ENCODE peak calls at places on chromosome 1, in ten cellular contexts. One of them, this sample, is unnamed.

GRCh38 chr1:216482620-216483019 is 59.4 kb upstream of the USH2A start:
- DNase-seq in ovary: no peak
- DNase-seq in A549: no peak
- DNase-seq in sigmoid colon: no peak
- DNase-seq in tibial nerve: no peak
- DNase-seq in K562: no peak
- DNase-seq in transverse colon: no peak
- DNase-seq in upper lobe of left lung: no peak
- DNase-seq in suprapubic skin: no peak
- DNase-seq in GM12878: no peak
- DNase-seq in this sample: no peak

GRCh38 chr1:160166459-160166858 is 15.1 kb downstream of the ATP1A4 start:
- DNase-seq in ovary: no peak
- DNase-seq in A549: no peak
- DNase-seq in sigmoid colon: no peak
- DNase-seq in tibial nerve: no peak
- DNase-seq in K562: no peak
- DNase-seq in transverse colon: no peak
- DNase-seq in upper lobe of left lung: no peak
- DNase-seq in suprapubic skin: no peak
- DNase-seq in GM12878: no peak
- DNase-seq in this sample: no peak

GRCh38 chr1:202122639-202123335 is at the start of gene GPR37L1:
- DNase-seq in ovary: peak
- DNase-seq in A549: peak
- DNase-seq in sigmoid colon: no peak
- DNase-seq in tibial nerve: peak
- DNase-seq in K562: peak
- DNase-seq in transverse colon: no peak
- DNase-seq in upper lobe of left lung: peak
- DNase-seq in suprapubic skin: no peak
- DNase-seq in GM12878: no peak
- DNase-seq in this sample: peak

GRCh38 chr1:102434421-102434820 is 437.7 kb upstream of the OLFM3 start:
- DNase-seq in ovary: no peak
- DNase-seq in A549: no peak
- DNase-seq in sigmoid colon: no peak
- DNase-seq in tibial nerve: no peak
- DNase-seq in K562: peak
- DNase-seq in transverse colon: no peak
- DNase-seq in upper lobe of left lung: no peak
- DNase-seq in suprapubic skin: no peak
- DNase-seq in GM12878: no peak
- DNase-seq in this sample: no peak

GRCh38 chr1:185311589-185312225 is 5.3 kb downstream of the IVNS1ABP start:
- DNase-seq in ovary: no peak
- DNase-seq in A549: no peak
- DNase-seq in sigmoid colon: no peak
- DNase-seq in tibial nerve: no peak
- DNase-seq in K562: no peak
- DNase-seq in transverse colon: no peak
- DNase-seq in upper lobe of left lung: no peak
- DNase-seq in suprapubic skin: no peak
- DNase-seq in GM12878: no peak
- DNase-seq in this sample: no peak

GRCh38 chr1:244391761-244392160 is 59.9 kb downstream of the ADSS2 start:
- DNase-seq in ovary: no peak
- DNase-seq in A549: peak
- DNase-seq in sigmoid colon: no peak
- DNase-seq in tibial nerve: no peak
- DNase-seq in K562: no peak
- DNase-seq in transverse colon: no peak
- DNase-seq in upper lobe of left lung: no peak
- DNase-seq in suprapubic skin: no peak
- DNase-seq in GM12878: no peak
- DNase-seq in this sample: no peak

GRCh38 chr1:110040548-110040947 is 6.1 kb downstream of the STRIP1 start:
- DNase-seq in ovary: no peak
- DNase-seq in A549: no peak
- DNase-seq in sigmoid colon: no peak
- DNase-seq in tibial nerve: no peak
- DNase-seq in K562: no peak
- DNase-seq in transverse colon: no peak
- DNase-seq in upper lobe of left lung: no peak
- DNase-seq in suprapubic skin: no peak
- DNase-seq in GM12878: no peak
- DNase-seq in this sample: no peak

GRCh38 chr1:234531181-234532132 is 52.5 kb upstream of the TARBP1 start:
- DNase-seq in ovary: peak
- DNase-seq in A549: no peak
- DNase-seq in sigmoid colon: peak
- DNase-seq in tibial nerve: peak
- DNase-seq in K562: no peak
- DNase-seq in transverse colon: peak
- DNase-seq in upper lobe of left lung: no peak
- DNase-seq in suprapubic skin: peak
- DNase-seq in GM12878: no peak
- DNase-seq in this sample: peak

GRCh38 chr1:53025034-53025777 is 36.8 kb upstream of the PODN start:
- DNase-seq in ovary: peak
- DNase-seq in A549: no peak
- DNase-seq in sigmoid colon: peak
- DNase-seq in tibial nerve: peak
- DNase-seq in K562: no peak
- DNase-seq in transverse colon: peak
- DNase-seq in upper lobe of left lung: peak
- DNase-seq in suprapubic skin: no peak
- DNase-seq in GM12878: no peak
- DNase-seq in this sample: no peak

GRCh38 chr1:25774921-25775774 is 24.8 kb upstream of the SELENON start:
- DNase-seq in ovary: no peak
- DNase-seq in A549: no peak
- DNase-seq in sigmoid colon: no peak
- DNase-seq in tibial nerve: no peak
- DNase-seq in K562: no peak
- DNase-seq in transverse colon: peak
- DNase-seq in upper lobe of left lung: no peak
- DNase-seq in suprapubic skin: no peak
- DNase-seq in GM12878: peak
- DNase-seq in this sample: no peak

GRCh38 chr1:150282558-150282958 is 204 bp downstream of the CIART start:
- DNase-seq in ovary: no peak
- DNase-seq in A549: no peak
- DNase-seq in sigmoid colon: no peak
- DNase-seq in tibial nerve: peak
- DNase-seq in K562: no peak
- DNase-seq in transverse colon: no peak
- DNase-seq in upper lobe of left lung: peak
- DNase-seq in suprapubic skin: peak
- DNase-seq in GM12878: no peak
- DNase-seq in this sample: no peak

GRCh38 chr1:43452789-43453441 is 816 bp downstream of the HYI start:
- DNase-seq in ovary: peak
- DNase-seq in A549: no peak
- DNase-seq in sigmoid colon: peak
- DNase-seq in tibial nerve: no peak
- DNase-seq in K562: peak
- DNase-seq in transverse colon: no peak
- DNase-seq in upper lobe of left lung: peak
- DNase-seq in suprapubic skin: no peak
- DNase-seq in GM12878: no peak
- DNase-seq in this sample: peak

GRCh38 chr1:149899460-149900284 is at the start of gene BOLA1:
- DNase-seq in ovary: peak
- DNase-seq in A549: peak
- DNase-seq in sigmoid colon: peak
- DNase-seq in tibial nerve: peak
- DNase-seq in K562: no peak
- DNase-seq in transverse colon: peak
- DNase-seq in upper lobe of left lung: peak
- DNase-seq in suprapubic skin: peak
- DNase-seq in GM12878: peak
- DNase-seq in this sample: peak

GRCh38 chr1:243792891-243793290 is 57.2 kb downstream of the AKT3 start:
- DNase-seq in ovary: no peak
- DNase-seq in A549: no peak
- DNase-seq in sigmoid colon: no peak
- DNase-seq in tibial nerve: no peak
- DNase-seq in K562: no peak
- DNase-seq in transverse colon: no peak
- DNase-seq in upper lobe of left lung: no peak
- DNase-seq in suprapubic skin: no peak
- DNase-seq in GM12878: no peak
- DNase-seq in this sample: no peak

GRCh38 chr1:37732111-37732780 is 32.7 kb downstream of the EPHA10 start:
- DNase-seq in ovary: no peak
- DNase-seq in A549: no peak
- DNase-seq in sigmoid colon: peak
- DNase-seq in tibial nerve: no peak
- DNase-seq in K562: no peak
- DNase-seq in transverse colon: peak
- DNase-seq in upper lobe of left lung: no peak
- DNase-seq in suprapubic skin: no peak
- DNase-seq in GM12878: no peak
- DNase-seq in this sample: no peak
- TF ChIP-seq EP300 in ovary: no peak
- TF ChIP-seq EP300 in A549: no peak
- TF ChIP-seq EP300 in sigmoid colon: no peak
- TF ChIP-seq EP300 in tibial nerve: no peak
- TF ChIP-seq EP300 in K562: no peak
- TF ChIP-seq EP300 in transverse colon: no peak
- TF ChIP-seq EP300 in upper lobe of left lung: no peak
- TF ChIP-seq EP300 in suprapubic skin: no peak
- TF ChIP-seq EP300 in GM12878: no peak
- TF ChIP-seq EP300 in this sample: no peak

DNA sequence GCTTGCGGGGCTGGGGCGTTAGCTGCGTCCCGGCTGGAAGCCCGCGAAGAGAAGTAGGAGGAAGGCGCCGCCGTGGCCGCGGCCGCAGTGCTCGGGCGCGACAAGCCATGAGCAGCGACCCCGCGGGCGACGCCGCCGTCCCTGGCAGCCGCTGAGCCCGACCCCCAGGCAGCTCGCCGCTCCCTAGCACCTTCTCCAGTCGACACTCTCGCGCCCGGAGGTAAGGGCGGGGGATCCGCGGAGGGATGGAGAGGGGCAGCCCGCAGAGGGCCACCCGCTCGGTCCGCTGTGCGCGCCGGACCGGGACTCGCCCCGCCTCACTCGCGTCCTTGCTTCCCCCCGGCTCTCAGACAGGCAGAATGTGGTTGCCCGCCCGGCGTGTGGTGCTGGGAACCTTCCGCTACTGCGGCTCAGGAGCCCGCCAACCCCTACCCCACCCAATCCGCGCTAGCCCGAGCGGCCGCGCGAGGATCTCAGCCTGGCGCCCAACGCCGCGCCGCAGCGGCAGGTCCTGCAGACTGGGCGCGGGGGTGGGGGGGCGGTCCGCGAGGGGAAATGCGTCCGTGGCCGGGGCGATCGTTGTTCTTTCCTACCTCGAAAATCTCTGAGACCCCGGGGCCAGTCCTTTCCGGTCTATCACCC is at the start of gene LRRC8C:
- DNase-seq in ovary: peak
- DNase-seq in A549: peak
- DNase-seq in sigmoid colon: peak
- DNase-seq in tibial nerve: no peak
- DNase-seq in K562: peak
- DNase-seq in transverse colon: peak
- DNase-seq in upper lobe of left lung: peak
- DNase-seq in suprapubic skin: peak
- DNase-seq in GM12878: no peak
- DNase-seq in this sample: peak
- TF ChIP-seq POLR2A in ovary: no peak
- TF ChIP-seq POLR2A in A549: peak
- TF ChIP-seq POLR2A in sigmoid colon: no peak
- TF ChIP-seq POLR2A in tibial nerve: no peak
- TF ChIP-seq POLR2A in K562: peak
- TF ChIP-seq POLR2A in transverse colon: no peak
- TF ChIP-seq POLR2A in upper lobe of left lung: peak
- TF ChIP-seq POLR2A in suprapubic skin: no peak
- TF ChIP-seq POLR2A in GM12878: peak
- TF ChIP-seq POLR2A in this sample: no peak

GRCh38 chr1:183000161-183000560 is 23.1 kb upstream of the LAMC1 start:
- DNase-seq in ovary: no peak
- DNase-seq in A549: no peak
- DNase-seq in sigmoid colon: no peak
- DNase-seq in tibial nerve: no peak
- DNase-seq in K562: no peak
- DNase-seq in transverse colon: no peak
- DNase-seq in upper lobe of left lung: no peak
- DNase-seq in suprapubic skin: no peak
- DNase-seq in GM12878: no peak
- DNase-seq in this sample: no peak
- TF ChIP-seq EP300 in ovary: no peak
- TF ChIP-seq EP300 in A549: no peak
- TF ChIP-seq EP300 in sigmoid colon: no peak
- TF ChIP-seq EP300 in tibial nerve: no peak
- TF ChIP-seq EP300 in K562: no peak
- TF ChIP-seq EP300 in transverse colon: no peak
- TF ChIP-seq EP300 in upper lobe of left lung: no peak
- TF ChIP-seq EP300 in suprapubic skin: no peak
- TF ChIP-seq EP300 in GM12878: no peak
- TF ChIP-seq EP300 in this sample: no peak

GRCh38 chr1:1399187-1399869 is at the start of gene CCNL2:
- DNase-seq in ovary: peak
- DNase-seq in A549: peak
- DNase-seq in sigmoid colon: peak
- DNase-seq in tibial nerve: peak
- DNase-seq in K562: peak
- DNase-seq in transverse colon: peak
- DNase-seq in upper lobe of left lung: peak
- DNase-seq in suprapubic skin: peak
- DNase-seq in GM12878: peak
- DNase-seq in this sample: peak
- TF ChIP-seq POLR2A in ovary: peak
- TF ChIP-seq POLR2A in A549: peak
- TF ChIP-seq POLR2A in sigmoid colon: peak
- TF ChIP-seq POLR2A in tibial nerve: no peak
- TF ChIP-seq POLR2A in K562: peak
- TF ChIP-seq POLR2A in transverse colon: peak
- TF ChIP-seq POLR2A in upper lobe of left lung: peak
- TF ChIP-seq POLR2A in suprapubic skin: peak
- TF ChIP-seq POLR2A in GM12878: peak
- TF ChIP-seq POLR2A in this sample: no peak

This sample was measured in stomach.